ENCODE peak calls at places on chromosomes 3 and 15, in five cellular contexts. Y is IMR-90, Q is kidney, O is small intestine, P is tibial artery. E is an unnamed sample. For H3K9me3, the result is how much of the 10 kb centered on the place peaks cover.

GRCh38 chr15:101250331-101250730 is 1.5 kb downstream of the CHSY1 start:
- DNase-seq in Y (peak), Q (no peak), O (no peak), P (no peak), E (no peak)

GRCh38 chr3:112514527-112515128 is 15.4 kb upstream of the BTLA start:
- DNase-seq in Y (peak), Q (no peak), O (no peak), P (no peak), E (no peak)

GRCh38 chr3:178405456-178405970 is 130.7 kb upstream of the KCNMB2 start:
- DNase-seq in Y (no peak), Q (no peak), O (no peak), P (no peak), E (no peak)

GRCh38 chr3:157948605-157949383 is 157.4 kb downstream of the SHOX2 start:
- DNase-seq in Y (no peak), Q (no peak), O (no peak), P (no peak), E (no peak)

GRCh38 chr3:18194431-18194830 is 230.7 kb downstream of the SATB1 start:
- DNase-seq in Y (peak), Q (no peak), O (no peak), P (no peak), E (no peak)

GRCh38 chr3:72318504-72319201 is 529.6 kb downstream of the SHQ1 start:
- DNase-seq in Y (peak), Q (no peak), O (no peak), P (no peak), E (no peak)

GRCh38 chr15:55909036-55909811 is 84.2 kb downstream of the NEDD4 start:
- DNase-seq in Y (peak), Q (no peak), O (no peak), P (no peak), E (no peak)

GRCh38 chr15:66709884-66710283 is 7.8 kb downstream of the SMAD6 start:
- DNase-seq in Y (no peak), Q (no peak), O (no peak), P (no peak), E (no peak)

GRCh38 chr3:190086191-190086590 is 34.5 kb downstream of the P3H2 start:
- DNase-seq in Y (no peak), Q (no peak), O (no peak), P (no peak), E (no peak)

GRCh38 chr3:151169700-151170224 is 33.3 kb downstream of the GPR171 start:
- DNase-seq in Y (no peak), Q (no peak), O (no peak), P (peak), E (peak)

GRCh38 chr3:9194509-9195184 is 54.8 kb downstream of the SRGAP3 start:
- DNase-seq in Y (no peak), Q (no peak), O (no peak), P (no peak), E (no peak)

GRCh38 chr3:69553888-69554287 is 168.0 kb upstream of the FRMD4B start:
- DNase-seq in Y (no peak), Q (no peak), O (no peak), P (no peak), E (no peak)

GRCh38 chr15:34154725-34155204 is 52.9 kb downstream of the PGBD4 start:
- DNase-seq in Y (peak), Q (no peak), O (no peak), P (no peak), E (no peak)
- H3K9me3 ChIP-seq in Y (under half), Q (under half), O (under half), P (under half), E (under half)

GRCh38 chr3:132563409-132564074 is 33.5 kb upstream of the ACKR4 start:
- DNase-seq in Y (no peak), Q (no peak), O (no peak), P (no peak), E (no peak)
- H3K4me3 ChIP-seq in Y (no peak), Q (no peak), O (no peak), P (no peak), E (no peak)

GRCh38 chr15:99177679-99178078 is 71.7 kb downstream of the TTC23 start:
- DNase-seq in Y (no peak), Q (no peak), O (no peak), P (no peak), E (no peak)

GRCh38 chr15:99180287-99180962 is 69.0 kb downstream of the TTC23 start:
- DNase-seq in Y (no peak), Q (no peak), O (no peak), P (no peak), E (no peak)

GRCh38 chr15:99176757-99177156 is 71.9 kb downstream of the SYNM start:
- DNase-seq in Y (no peak), Q (no peak), O (no peak), P (no peak), E (no peak)

GRCh38 chr15:99181544-99181943 is 67.8 kb downstream of the TTC23 start:
- DNase-seq in Y (no peak), Q (peak), O (no peak), P (peak), E (no peak)

GRCh38 chr15:99180963-99181306 is 68.4 kb downstream of the TTC23 start:
- DNase-seq in Y (no peak), Q (no peak), O (no peak), P (no peak), E (no peak)
- H3K27ac ChIP-seq in Y (no peak), Q (no peak), O (no peak), P (peak), E (peak)

GRCh38 chr15:50971115-50971514 is 62.6 kb downstream of the AP4E1 start:
- DNase-seq in Y (no peak), Q (no peak), O (no peak), P (no peak), E (no peak)

GRCh38 chr15:50973605-50974004 is 65.1 kb downstream of the AP4E1 start:
- DNase-seq in Y (no peak), Q (no peak), O (no peak), P (no peak), E (no peak)

GRCh38 chr15:50968353-50968752 is 59.9 kb downstream of the AP4E1 start:
- DNase-seq in Y (peak), Q (no peak), O (no peak), P (no peak), E (no peak)

GRCh38 chr15:50970524-50970923 is 62.0 kb downstream of the AP4E1 start:
- DNase-seq in Y (no peak), Q (no peak), O (no peak), P (no peak), E (no peak)

DNA sequence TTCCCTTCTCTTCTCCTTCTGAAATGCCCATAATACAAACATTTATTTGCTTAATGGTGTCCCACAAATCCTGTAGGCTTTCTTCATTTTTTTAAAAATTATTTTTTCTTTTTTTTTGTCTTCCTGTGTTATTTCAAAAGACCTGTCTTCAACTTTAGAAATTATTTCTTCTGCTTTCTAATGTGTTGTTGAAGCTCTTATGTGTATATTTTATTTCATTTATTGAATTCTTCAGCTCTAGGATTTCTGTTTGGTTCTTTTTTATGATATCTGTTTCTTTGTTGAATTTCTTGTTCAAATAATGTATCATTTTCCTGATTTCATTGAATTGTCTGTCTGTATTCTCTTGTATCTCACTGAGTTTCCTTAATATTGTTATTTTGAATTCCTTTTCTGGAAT is 63.1 kb downstream of the AP4E1 start:
- DNase-seq in Y (no peak), Q (no peak), O (no peak), P (no peak), E (no peak)
- H3K9me3 ChIP-seq in Y (under half), Q (under half), O (under half), P (under half), E (under half)

DNA sequence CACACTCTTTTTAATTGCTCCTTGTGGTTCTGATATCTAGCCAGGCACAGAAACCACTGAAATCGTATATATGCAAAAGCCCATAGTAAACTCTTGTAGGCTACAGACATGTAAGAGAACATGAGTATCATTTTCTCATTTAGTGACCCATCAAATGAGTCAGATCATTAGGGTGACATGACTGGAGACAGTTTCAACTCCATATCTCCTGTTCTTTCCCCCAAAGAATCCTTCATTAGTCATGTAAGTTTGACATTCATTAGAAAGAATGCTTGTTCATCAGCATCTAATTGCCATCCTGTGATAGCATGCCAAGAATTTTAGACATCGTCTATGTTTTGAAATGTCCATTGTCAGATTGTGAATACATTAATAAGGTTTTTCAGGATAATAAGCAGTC is 264.9 kb upstream of the TPM1 start:
- DNase-seq in Y (peak), Q (no peak), O (no peak), P (no peak), E (no peak)
- H3K4me3 ChIP-seq in Y (no peak), Q (no peak), O (no peak), P (no peak), E (no peak)

DNA sequence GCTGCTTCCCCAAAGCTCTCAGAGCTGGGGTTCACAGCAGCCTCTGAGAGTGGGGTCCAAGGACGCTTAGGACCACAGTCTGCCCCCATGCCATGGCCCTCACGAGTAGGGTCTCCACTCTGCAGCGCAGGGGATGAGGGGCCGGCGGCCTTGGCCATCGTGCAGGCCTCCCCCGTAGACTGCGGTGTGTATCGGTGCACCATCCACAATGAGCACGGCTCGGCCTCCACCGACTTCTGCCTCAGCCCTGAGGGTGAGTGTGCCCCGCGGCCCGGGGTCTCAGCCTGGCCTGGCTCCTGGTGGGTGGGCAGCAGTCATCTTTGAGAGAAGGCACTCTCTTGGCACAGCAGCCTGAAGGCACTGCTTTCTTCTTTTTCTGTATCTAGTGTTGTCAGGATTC is 24.8 kb upstream of the SLC28A1 start:
- DNase-seq in Y (no peak), Q (peak), O (no peak), P (no peak), E (no peak)
- H3K27ac ChIP-seq in Y (no peak), Q (no peak), O (no peak), P (no peak), E (no peak)

GRCh38 chr3:107910713-107911259 is 180.0 kb downstream of the CD47 start:
- DNase-seq in Y (no peak), Q (no peak), O (no peak), P (no peak), E (no peak)

GRCh38 chr3:107916166-107916565 is 174.7 kb downstream of the CD47 start:
- DNase-seq in Y (no peak), Q (no peak), O (no peak), P (no peak), E (no peak)

GRCh38 chr3:107913671-107914070 is 177.2 kb downstream of the CD47 start:
- DNase-seq in Y (peak), Q (no peak), O (no peak), P (no peak), E (no peak)

DNA sequence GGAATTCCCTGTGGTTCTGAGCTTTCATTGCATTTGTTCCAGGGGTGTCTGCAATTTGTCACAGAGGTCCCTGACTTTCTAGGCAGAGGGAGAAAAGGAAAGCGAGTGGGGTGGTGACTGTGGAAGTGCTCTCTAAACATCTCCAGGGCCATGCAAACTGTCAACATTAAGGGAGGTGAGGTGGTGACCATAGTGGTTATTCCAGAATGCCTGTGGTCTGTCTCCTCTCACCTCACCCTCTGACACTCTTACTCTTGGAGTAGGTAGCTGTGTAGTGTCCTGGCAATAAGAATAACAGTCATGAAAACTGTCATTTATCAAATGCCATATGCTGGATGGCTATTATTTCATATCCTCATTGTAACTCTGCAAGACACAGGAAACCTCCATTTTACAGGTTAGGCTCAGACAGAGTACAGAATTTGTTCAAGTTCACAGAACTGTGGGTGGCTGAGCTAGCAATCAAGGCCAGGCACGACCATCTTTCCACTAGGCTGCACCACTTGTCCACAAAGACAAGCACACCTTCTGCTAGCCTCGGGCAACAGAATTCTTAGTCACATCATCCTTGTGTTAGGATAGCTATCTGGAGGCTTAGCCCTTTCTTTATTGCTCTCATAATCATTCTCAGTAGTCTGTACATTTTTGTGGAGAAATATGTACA is 179.4 kb downstream of the CD47 start:
- DNase-seq in Y (no peak), Q (no peak), O (no peak), P (no peak), E (no peak)
- H3K9me3 ChIP-seq in Y (under half), Q (under half), O (under half), P (under half), E (under half)

DNA sequence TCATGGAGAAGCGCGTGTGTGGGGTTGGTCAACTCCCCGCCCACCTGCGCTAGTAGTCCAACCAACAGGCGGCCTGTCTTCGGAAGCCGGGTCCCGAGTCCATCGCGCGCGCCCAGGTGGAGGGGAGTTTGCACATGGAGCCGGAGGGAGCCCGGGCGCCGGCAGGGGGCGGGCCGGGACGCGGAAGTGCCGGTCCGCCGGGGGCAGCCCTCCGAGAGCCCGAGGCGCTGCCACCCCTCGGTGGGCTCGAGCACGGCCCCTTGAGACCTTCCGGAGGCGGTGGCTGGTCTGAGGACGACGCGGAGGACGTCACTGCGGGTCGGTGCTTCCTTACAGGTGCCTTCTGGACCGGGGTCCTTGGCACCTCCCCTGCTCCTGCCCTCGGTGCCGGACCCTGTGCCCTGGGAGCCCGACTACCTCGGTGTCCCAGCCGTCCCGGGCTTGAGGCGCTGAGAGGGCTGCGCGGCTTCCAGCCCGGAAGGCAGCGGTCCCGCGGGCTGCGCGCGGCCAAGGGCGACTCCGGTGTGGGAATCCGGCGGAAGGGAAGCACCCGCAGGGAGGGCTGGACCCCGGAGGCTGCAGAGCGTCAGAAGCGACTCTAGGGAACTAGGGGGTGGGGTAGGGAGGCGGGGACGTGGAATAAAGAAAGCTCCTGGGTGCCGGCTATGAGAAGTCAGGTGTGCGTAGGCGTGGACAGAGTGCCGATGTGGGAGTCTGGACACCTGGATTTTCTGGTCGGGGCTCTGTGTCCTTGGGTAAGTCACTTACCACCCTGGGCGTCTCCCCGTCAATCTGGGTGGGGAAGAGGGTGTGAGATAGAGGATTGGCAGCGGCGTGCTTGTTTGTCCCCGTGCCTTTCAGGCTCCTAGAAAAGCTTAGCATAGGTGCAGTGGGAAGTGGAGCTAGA is 212.3 kb downstream of the FGF12 start:
- DNase-seq in Y (no peak), Q (peak), O (peak), P (no peak), E (peak)
- H3K4me3 ChIP-seq in Y (no peak), Q (peak), O (no peak), P (peak), E (peak)

E was measured in lower lobe of right lung.